ENCODE peak calls at places on chromosomes 13 and 19, in four cellular contexts. B is H9, F is neuronal stem cell, M is H1. D is an unnamed sample.

GRCh38 chr13:49791753-49792549 is 531 bp downstream of the KPNA3 start:
- DNase-seq in B (peak), F (peak), M (peak), D (peak)

GRCh38 chr13:22757530-22758120 is 423.2 kb upstream of the SGCG start:
- DNase-seq in B (no peak), F (no peak), M (no peak), D (peak)

GRCh38 chr13:109209526-109209925 is 576.9 kb downstream of the IRS2 start:
- DNase-seq in B (no peak), F (no peak), M (no peak), D (no peak)

GRCh38 chr13:20340759-20341161 is 108.6 kb upstream of the GJB6 start:
- DNase-seq in B (no peak), F (no peak), M (no peak), D (no peak)

GRCh38 chr19:11400695-11401291 is 16.7 kb upstream of the EPOR start:
- DNase-seq in B (no peak), F (no peak), M (no peak), D (no peak)

GRCh38 chr19:51070334-51070886 is 5.5 kb upstream of the KLK13 start:
- DNase-seq in B (no peak), F (no peak), M (no peak), D (no peak)

GRCh38 chr19:35712910-35713845 is 4.6 kb upstream of the KMT2B start:
- DNase-seq in B (no peak), F (no peak), M (peak), D (no peak)

GRCh38 chr13:76019421-76020044 is 383.4 kb downstream of the LMO7 start:
- DNase-seq in B (peak), F (no peak), M (peak), D (no peak)

GRCh38 chr13:112994084-112994780 is 25.2 kb downstream of the MCF2L start:
- DNase-seq in B (no peak), F (no peak), M (no peak), D (no peak)

GRCh38 chr13:72258340-72258981 is 391.5 kb upstream of the DACH1 start:
- DNase-seq in B (peak), F (no peak), M (peak), D (no peak)

GRCh38 chr13:80121038-80121437 is 219.9 kb downstream of the SPRY2 start:
- DNase-seq in B (no peak), F (no peak), M (no peak), D (no peak)

GRCh38 chr13:102191951-102192461 is 209.8 kb downstream of the FGF14 start:
- DNase-seq in B (no peak), F (peak), M (no peak), D (peak)

GRCh38 chr19:3852614-3853254 is 16.1 kb downstream of the ZFR2 start:
- DNase-seq in B (no peak), F (no peak), M (peak), D (peak)

GRCh38 chr13:94413545-94413944 is 65.9 kb downstream of the DCT start:
- DNase-seq in B (no peak), F (no peak), M (no peak), D (no peak)

GRCh38 chr13:113526466-113527220 is 36.1 kb upstream of the DCUN1D2 start:
- DNase-seq in B (no peak), F (no peak), M (no peak), D (no peak)

GRCh38 chr13:106007156-106007555 is 528.3 kb downstream of the EFNB2 start:
- DNase-seq in B (no peak), F (no peak), M (no peak), D (no peak)

GRCh38 chr13:85303630-85304029 is 495.6 kb downstream of the SLITRK6 start:
- DNase-seq in B (no peak), F (no peak), M (no peak), D (no peak)

GRCh38 chr19:33678796-33679195 is 57.0 kb downstream of the CHST8 start:
- DNase-seq in B (no peak), F (no peak), M (no peak), D (no peak)

GRCh38 chr19:54172764-54173699 is at the start of gene TMC4:
- DNase-seq in B (peak), F (no peak), M (peak), D (peak)

GRCh38 chr19:2326699-2327360 is 1.6 kb downstream of the LSM7 start:
- DNase-seq in B (no peak), F (no peak), M (no peak), D (no peak)

GRCh38 chr13:63455938-63456337 is 2040.3 kb upstream of the PCDH20 start:
- DNase-seq in B (no peak), F (no peak), M (no peak), D (no peak)

GRCh38 chr19:8158411-8159074 is 9.2 kb upstream of the FBN3 start:
- DNase-seq in B (peak), F (peak), M (no peak), D (peak)

GRCh38 chr19:47663911-47664771 is 49.1 kb upstream of the EHD2 start:
- DNase-seq in B (no peak), F (no peak), M (no peak), D (peak)

GRCh38 chr13:43804461-43805070 is 17.8 kb upstream of the ENOX1 start:
- DNase-seq in B (no peak), F (peak), M (no peak), D (peak)

GRCh38 chr19:37977992-37978391 is 71.0 kb downstream of the SIPA1L3 start:
- DNase-seq in B (no peak), F (no peak), M (no peak), D (peak)

GRCh38 chr19:3479177-3479818 is 1.0 kb downstream of the SMIM24 start:
- DNase-seq in B (peak), F (no peak), M (peak), D (no peak)

GRCh38 chr19:38989066-38989605 is 13.6 kb upstream of the FBXO17 start:
- DNase-seq in B (peak), F (peak), M (peak), D (no peak)

GRCh38 chr13:78572459-78572858 is 30.9 kb downstream of the POU4F1 start:
- DNase-seq in B (no peak), F (no peak), M (no peak), D (no peak)

GRCh38 chr13:73000027-73000674 is 58.7 kb upstream of the KLF5 start:
- DNase-seq in B (no peak), F (no peak), M (no peak), D (peak)

GRCh38 chr19:48359123-48359522 is 4.6 kb downstream of the TMEM143 start:
- DNase-seq in B (no peak), F (no peak), M (no peak), D (no peak)

GRCh38 chr13:31431722-31432137 is 232.0 kb downstream of the B3GLCT start:
- DNase-seq in B (peak), F (peak), M (peak), D (peak)

GRCh38 chr19:35134601-35135091 is at the start of gene LGI4:
- DNase-seq in B (no peak), F (no peak), M (no peak), D (no peak)

GRCh38 chr19:19745496-19746285 is 12.8 kb upstream of the ZNF14 start:
- DNase-seq in B (no peak), F (no peak), M (no peak), D (no peak)

GRCh38 chr13:80235131-80235530 is 105.8 kb downstream of the SPRY2 start:
- DNase-seq in B (no peak), F (no peak), M (no peak), D (peak)

GRCh38 chr19:50777830-50778303 is 7.6 kb downstream of the GPR32 start:
- DNase-seq in B (peak), F (no peak), M (no peak), D (no peak)

GRCh38 chr19:18416778-18417249 is 2.4 kb upstream of the SSBP4 start:
- DNase-seq in B (peak), F (peak), M (peak), D (peak)

GRCh38 chr13:110363009-110363408 is 55.9 kb downstream of the COL4A2 start:
- DNase-seq in B (peak), F (no peak), M (peak), D (no peak)

GRCh38 chr19:50909240-50910070 is 1.7 kb downstream of the KLK4 start:
- DNase-seq in B (peak), F (peak), M (peak), D (no peak)

GRCh38 chr13:24651718-24652345 is 28.4 kb upstream of the ATP12A start:
- DNase-seq in B (no peak), F (no peak), M (no peak), D (no peak)

GRCh38 chr13:24650157-24650556 is 30.1 kb upstream of the ATP12A start:
- DNase-seq in B (no peak), F (no peak), M (no peak), D (no peak)

GRCh38 chr13:24648271-24648670 is 31.9 kb upstream of the ATP12A start:
- DNase-seq in B (no peak), F (no peak), M (no peak), D (no peak)

GRCh38 chr13:24649685-24650038 is 30.5 kb upstream of the ATP12A start:
- DNase-seq in B (no peak), F (no peak), M (no peak), D (no peak)

GRCh38 chr13:24648983-24649684 is 31.1 kb upstream of the ATP12A start:
- DNase-seq in B (no peak), F (no peak), M (no peak), D (no peak)
- H2BK15ac ChIP-seq in B (no peak), F (peak), M (no peak), D (no peak)

DNA sequence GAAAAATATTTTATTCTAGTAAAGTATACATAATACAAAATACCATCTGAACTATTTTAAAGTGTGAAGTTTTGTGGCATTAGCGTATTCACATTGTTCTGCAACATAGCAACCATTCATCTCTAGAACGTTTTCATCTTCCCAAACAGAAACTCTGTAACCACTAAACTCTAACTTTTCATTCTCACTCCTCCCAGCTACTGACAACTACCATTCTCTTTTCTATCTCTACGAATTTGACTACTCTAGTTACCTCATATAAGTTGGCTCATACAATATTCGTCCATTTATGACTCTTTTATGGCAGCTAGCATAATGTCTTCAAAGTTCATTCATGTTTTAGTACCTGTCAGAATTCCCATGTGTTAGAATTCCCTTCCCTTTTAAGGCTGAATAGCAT is 150.5 kb upstream of the MIR17HG start:
- DNase-seq in B (no peak), F (no peak), M (no peak), D (no peak)
- H2BK12ac ChIP-seq in B (no peak), F (no peak), M (no peak), D (no peak)

GRCh38 chr19:45091031-45091918 is 1.7 kb upstream of the PPP1R37 start:
- DNase-seq in B (peak), F (peak), M (peak), D (peak)
- H2AK5ac ChIP-seq in B (no peak), F (peak), M (peak), D (no peak)

GRCh38 chr19:940591-941291 is 14.9 kb downstream of the ARID3A start:
- DNase-seq in B (no peak), F (no peak), M (no peak), D (no peak)
- H2BK15ac ChIP-seq in B (no peak), F (no peak), M (no peak), D (no peak)

GRCh38 chr13:68523838-68524424 is 1293.8 kb upstream of the PCDH9 start:
- DNase-seq in B (no peak), F (no peak), M (no peak), D (no peak)
- H2BK12ac ChIP-seq in B (no peak), F (no peak), M (no peak), D (no peak)

D was measured in mesenchymal stem cell.